ENCODE peak calls at places on chromosomes 1 and 21, in six cellular contexts. F is heart left ventricle, X is psoas muscle, T is SJSA1, Y is adipocyte, N is Caco-2. H is an unnamed sample. For H3K4me1 and H3K36me3, the result is how much of the 10 kb centered on the place peaks cover.

GRCh38 chr1:8698937-8699447 is 118.4 kb downstream of the RERE start:
- DNase-seq in F (no peak), X (no peak), T (no peak), Y (no peak), N (no peak), H (no peak)

GRCh38 chr1:23184203-23184602 is 15.5 kb upstream of the LUZP1 start:
- DNase-seq in F (no peak), X (no peak), T (no peak), Y (no peak), N (no peak), H (no peak)

GRCh38 chr1:70427976-70428375 is 16.9 kb downstream of the CTH start:
- DNase-seq in F (no peak), X (no peak), T (no peak), Y (peak), N (no peak), H (no peak)

GRCh38 chr1:28172690-28173150 is 3.8 kb downstream of the PTAFR start:
- DNase-seq in F (no peak), X (peak), T (no peak), Y (no peak), N (peak), H (no peak)

GRCh38 chr1:94873520-94874351 is 53.2 kb downstream of the CNN3 start:
- DNase-seq in F (no peak), X (no peak), T (no peak), Y (peak), N (no peak), H (no peak)

GRCh38 chr1:185996211-185996610 is 262.0 kb downstream of the HMCN1 start:
- DNase-seq in F (peak), X (peak), T (peak), Y (peak), N (no peak), H (peak)

GRCh38 chr1:108046021-108046420 is 81.0 kb upstream of the VAV3 start:
- DNase-seq in F (no peak), X (no peak), T (no peak), Y (no peak), N (peak), H (no peak)

GRCh38 chr1:31576201-31576669 is at the start of gene TINAGL1:
- DNase-seq in F (peak), X (no peak), T (peak), Y (no peak), N (peak), H (peak)

GRCh38 chr1:116182019-116182714 is 71.0 kb downstream of the MAB21L3 start:
- DNase-seq in F (no peak), X (no peak), T (no peak), Y (no peak), N (no peak), H (no peak)

GRCh38 chr1:111140680-111140967 is 601 bp downstream of the CEPT1 start:
- DNase-seq in F (no peak), X (no peak), T (peak), Y (peak), N (no peak), H (peak)

GRCh38 chr1:179663810-179664209 is 72.2 kb downstream of the TDRD5 start:
- DNase-seq in F (no peak), X (no peak), T (no peak), Y (no peak), N (no peak), H (no peak)

GRCh38 chr1:153790996-153791855 is 16.0 kb downstream of the SLC27A3 start:
- DNase-seq in F (no peak), X (peak), T (no peak), Y (peak), N (no peak), H (no peak)

GRCh38 chr1:43867946-43868740 is 65.5 kb upstream of the ARTN start:
- DNase-seq in F (no peak), X (no peak), T (no peak), Y (peak), N (no peak), H (peak)

GRCh38 chr1:47656719-47657685 is 219.2 kb downstream of the FOXD2 start:
- DNase-seq in F (no peak), X (no peak), T (peak), Y (no peak), N (no peak), H (peak)

GRCh38 chr1:227938911-227939790 is 8.6 kb downstream of the WNT9A start:
- DNase-seq in F (no peak), X (peak), T (no peak), Y (no peak), N (no peak), H (no peak)

GRCh38 chr1:92486251-92487077 is at the start of gene GFI1:
- DNase-seq in F (no peak), X (peak), T (no peak), Y (peak), N (peak), H (peak)

GRCh38 chr1:1625824-1626206 is 6.2 kb upstream of the MMP23B start:
- DNase-seq in F (no peak), X (peak), T (no peak), Y (no peak), N (no peak), H (no peak)

GRCh38 chr1:108583757-108584156 is 23.9 kb downstream of the EEIG2 start:
- DNase-seq in F (no peak), X (no peak), T (no peak), Y (no peak), N (no peak), H (no peak)

GRCh38 chr1:47841356-47841755 is 155.8 kb downstream of the TRABD2B start:
- DNase-seq in F (no peak), X (peak), T (no peak), Y (no peak), N (no peak), H (no peak)

GRCh38 chr1:107139833-107140702 is 771 bp upstream of the NTNG1 start:
- DNase-seq in F (peak), X (peak), T (no peak), Y (peak), N (no peak), H (peak)

GRCh38 chr1:175221548-175222175 is 29.1 kb upstream of the KIAA0040 start:
- DNase-seq in F (peak), X (no peak), T (no peak), Y (no peak), N (peak), H (peak)

GRCh38 chr1:68116643-68117235 is 66.3 kb upstream of the DIRAS3 start:
- DNase-seq in F (peak), X (no peak), T (peak), Y (peak), N (peak), H (peak)

GRCh38 chr1:165936542-165936941 is 109.1 kb downstream of the UCK2 start:
- DNase-seq in F (no peak), X (no peak), T (no peak), Y (no peak), N (no peak), H (no peak)

GRCh38 chr1:115314765-115315164 is 23.3 kb downstream of the NGF start:
- DNase-seq in F (no peak), X (no peak), T (peak), Y (peak), N (peak), H (no peak)

GRCh38 chr1:61005572-61006386 is 76.6 kb upstream of the NFIA start:
- DNase-seq in F (no peak), X (no peak), T (no peak), Y (no peak), N (no peak), H (peak)

GRCh38 chr21:15224346-15225086 is 159.7 kb upstream of the NRIP1 start:
- DNase-seq in F (no peak), X (no peak), T (no peak), Y (peak), N (no peak), H (no peak)

GRCh38 chr1:245197911-245198379 is 43.2 kb downstream of the KIF26B start:
- DNase-seq in F (no peak), X (no peak), T (no peak), Y (peak), N (no peak), H (no peak)

GRCh38 chr1:50420283-50420682 is 3.0 kb downstream of the DMRTA2 start:
- DNase-seq in F (no peak), X (no peak), T (no peak), Y (no peak), N (no peak), H (no peak)

GRCh38 chr1:244791061-244791460 is 44.4 kb upstream of the COX20 start:
- DNase-seq in F (no peak), X (no peak), T (no peak), Y (no peak), N (no peak), H (no peak)

GRCh38 chr1:3355089-3355488 is 99.4 kb upstream of the ARHGEF16 start:
- DNase-seq in F (no peak), X (no peak), T (no peak), Y (no peak), N (no peak), H (no peak)

GRCh38 chr21:38322551-38322950 is 65.8 kb downstream of the KCNJ15 start:
- DNase-seq in F (no peak), X (no peak), T (peak), Y (no peak), N (no peak), H (no peak)

GRCh38 chr1:96756789-96757188 is 35.2 kb downstream of the PTBP2 start:
- DNase-seq in F (no peak), X (no peak), T (no peak), Y (peak), N (no peak), H (no peak)

GRCh38 chr21:38839370-38839681 is 33.6 kb downstream of the ETS2 start:
- DNase-seq in F (no peak), X (no peak), T (peak), Y (no peak), N (no peak), H (no peak)

GRCh38 chr1:200206340-200206739 is 178.8 kb downstream of the NR5A2 start:
- DNase-seq in F (no peak), X (no peak), T (no peak), Y (peak), N (no peak), H (no peak)

GRCh38 chr1:182206628-182207239 is 145.2 kb upstream of the ZNF648 start:
- DNase-seq in F (peak), X (peak), T (no peak), Y (peak), N (no peak), H (peak)

GRCh38 chr1:184160942-184161698 is 109.6 kb downstream of the TSEN15 start:
- DNase-seq in F (peak), X (no peak), T (no peak), Y (peak), N (no peak), H (no peak)

GRCh38 chr1:53949023-53949611 is 3.0 kb downstream of the LRRC42 start:
- DNase-seq in F (no peak), X (no peak), T (no peak), Y (peak), N (peak), H (peak)

GRCh38 chr21:14046401-14046800 is 164.4 kb downstream of the LIPI start:
- DNase-seq in F (no peak), X (no peak), T (no peak), Y (peak), N (no peak), H (no peak)

GRCh38 chr1:14300991-14301703 is 297.3 kb upstream of the KAZN start:
- DNase-seq in F (peak), X (peak), T (no peak), Y (no peak), N (no peak), H (no peak)

DNA sequence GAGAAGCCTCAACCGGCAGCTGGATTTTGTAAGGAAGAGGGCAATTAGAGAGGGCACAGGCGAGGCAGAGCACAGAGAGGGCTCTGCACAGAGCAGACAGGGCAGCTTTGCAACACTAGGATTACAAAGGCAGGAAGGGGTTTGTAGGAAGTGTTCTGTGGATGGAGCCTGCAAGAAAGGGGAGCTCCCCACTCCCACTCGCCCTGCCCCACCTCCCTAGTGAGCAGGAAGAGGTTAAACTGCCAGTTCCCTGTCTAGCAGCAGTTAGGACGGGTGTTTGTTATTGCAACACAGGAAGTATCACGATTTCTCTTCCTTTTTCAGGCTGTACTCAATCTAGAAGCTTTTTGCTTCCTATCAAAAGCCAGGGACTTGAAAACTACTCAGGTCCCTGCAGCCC is 63.3 kb upstream of the LRRC8D start:
- DNase-seq in F (peak), X (no peak), T (no peak), Y (no peak), N (no peak), H (no peak)
- H3K4me3 ChIP-seq in F (peak), X (no peak), T (no peak), Y (peak), N (no peak), H (no peak)

GRCh38 chr1:230072296-230072695 is 5.3 kb downstream of the GALNT2 start:
- DNase-seq in F (no peak), X (no peak), T (no peak), Y (no peak), N (no peak), H (peak)
- H3K4me1 ChIP-seq in F (under half), X (half or more), T (half or more), Y (under half), N (under half), H (half or more)

GRCh38 chr1:51482881-51483280 is 36.2 kb downstream of the EPS15 start:
- DNase-seq in F (no peak), X (no peak), T (no peak), Y (peak), N (no peak), H (no peak)
- H3K36me3 ChIP-seq in F (under half), X (under half), T (under half), Y (under half), N (under half), H (under half)

GRCh38 chr21:41686664-41687063 is 80.2 kb downstream of the RIPK4 start:
- DNase-seq in F (no peak), X (no peak), T (no peak), Y (no peak), N (no peak), H (no peak)
- H3K4me3 ChIP-seq in F (no peak), X (no peak), T (no peak), Y (no peak), N (no peak), H (no peak)

DNA sequence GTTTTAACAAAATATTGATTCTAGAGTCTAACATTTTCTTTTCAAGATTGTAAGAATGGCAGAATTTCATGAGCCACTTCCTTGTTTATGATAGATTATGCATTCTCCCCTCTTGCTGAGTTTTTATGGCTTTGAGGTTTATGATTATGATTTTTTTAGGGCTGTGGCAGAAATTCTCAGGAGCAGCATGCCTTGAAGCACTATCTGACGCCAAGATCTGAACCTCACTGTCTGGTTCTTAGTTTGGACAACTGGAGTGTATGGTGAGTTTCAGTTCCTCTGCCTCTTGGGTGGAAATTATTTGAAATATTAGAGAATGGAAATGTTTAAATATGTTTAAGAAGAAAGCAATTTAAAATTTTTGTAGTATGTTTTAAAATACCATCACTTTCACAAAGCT is 10.2 kb downstream of the USP16 start:
- DNase-seq in F (no peak), X (no peak), T (no peak), Y (no peak), N (no peak), H (no peak)
- H3K4me1 ChIP-seq in F (under half), X (under half), T (under half), Y (under half), N (under half), H (under half)

H was measured in thyroid gland.